ENCODE peak calls at places on chromosome 3, in eight cellular contexts. L is fibroblast of pulmonary artery; T is GOT3; Z is GM13977; M is ascending aorta; A is PC-9; O is transverse colon; X is CD4-positive, alpha-beta T cell. N is an unnamed sample.
A peak's percentile ranks its signal among the peaks of the same experiment; 100 is the strongest.

GRCh38 chr3:185827595-185828344 is 2.9 kb upstream of the IGF2BP2 start:
- DNase-seq in L (no peak), T (no peak), Z (no peak), M (no peak), A (no peak), O (no peak), X (no peak), N (no peak)

GRCh38 chr3:196670335-196670734 is 30.8 kb downstream of the NRROS start:
- DNase-seq in L (no peak), T (no peak), Z (no peak), M (no peak), A (no peak), O (no peak), X (no peak), N (no peak)

GRCh38 chr3:193656878-193657282 is 63.9 kb downstream of the OPA1 start:
- DNase-seq in L (no peak), T (no peak), Z (no peak), M (no peak), A (no peak), O (no peak), X (no peak), N (no peak)

GRCh38 chr3:9183011-9183410 is 66.4 kb downstream of the SRGAP3 start:
- DNase-seq in L (no peak), T (no peak), Z (no peak), M (no peak), A (no peak), O (no peak), X (no peak), N (no peak)

GRCh38 chr3:10226293-10226692 is 22.0 kb upstream of the TATDN2 start:
- DNase-seq in L (no peak), T (no peak), Z (peak; percentile 37), M (no peak), A (no peak), O (peak; percentile 52), X (no peak), N (no peak)

GRCh38 chr3:187843654-187844053 is 98.4 kb upstream of the BCL6 start:
- DNase-seq in L (no peak), T (no peak), Z (no peak), M (no peak), A (peak; percentile 28), O (no peak), X (no peak), N (no peak)

GRCh38 chr3:183411216-183411922 is 17.1 kb downstream of the MCF2L2 start:
- DNase-seq in L (peak; percentile 27), T (no peak), Z (no peak), M (no peak), A (no peak), O (no peak), X (no peak), N (no peak)

GRCh38 chr3:189118896-189119295 is 52.9 kb upstream of the TPRG1 start:
- DNase-seq in L (no peak), T (no peak), Z (no peak), M (no peak), A (no peak), O (no peak), X (no peak), N (no peak)

GRCh38 chr3:101849714-101850326 is 506 bp downstream of the NFKBIZ start:
- DNase-seq in L (no peak), T (peak; percentile 78), Z (no peak), M (peak; percentile 72), A (peak; percentile 46), O (peak; percentile 52), X (peak; percentile 46), N (no peak)

GRCh38 chr3:62084558-62084957 is 288.8 kb downstream of the FEZF2 start:
- DNase-seq in L (no peak), T (no peak), Z (no peak), M (no peak), A (peak; percentile 72), O (no peak), X (no peak), N (no peak)

GRCh38 chr3:8445861-8446260 is 55.8 kb upstream of the LMCD1 start:
- DNase-seq in L (peak; percentile 98), T (no peak), Z (no peak), M (peak; percentile 80), A (no peak), O (no peak), X (no peak), N (no peak)

GRCh38 chr3:119240101-119240581 is 537 bp downstream of the B4GALT4 start:
- DNase-seq in L (peak; percentile 8), T (no peak), Z (peak; percentile 28), M (no peak), A (no peak), O (peak; percentile 74), X (no peak), N (no peak)

GRCh38 chr3:121998030-121998580 is 23.9 kb downstream of the ILDR1 start:
- DNase-seq in L (peak; percentile 45), T (no peak), Z (no peak), M (no peak), A (no peak), O (no peak), X (no peak), N (no peak)

GRCh38 chr3:106208979-106209378 is 340.2 kb upstream of the CBLB start:
- DNase-seq in L (peak; percentile 77), T (no peak), Z (no peak), M (no peak), A (peak; percentile 49), O (no peak), X (no peak), N (peak; percentile 41)

GRCh38 chr3:17546500-17546899 is 195.9 kb downstream of the TBC1D5 start:
- DNase-seq in L (no peak), T (no peak), Z (no peak), M (no peak), A (no peak), O (no peak), X (no peak), N (no peak)

GRCh38 chr3:115072265-115073008 is 74.7 kb downstream of the ZBTB20 start:
- DNase-seq in L (peak; percentile 69), T (no peak), Z (no peak), M (no peak), A (no peak), O (no peak), X (no peak), N (no peak)

GRCh38 chr3:19146685-19147650 is 1.3 kb upstream of the KCNH8 start:
- DNase-seq in L (peak; percentile 44), T (no peak), Z (peak; percentile 70), M (peak; percentile 70), A (peak; percentile 60), O (peak; percentile 77), X (peak; percentile 29), N (peak; percentile 30)

GRCh38 chr3:67647390-67647878 is 7.0 kb downstream of the SUCLG2 start:
- DNase-seq in L (peak; percentile 95), T (no peak), Z (no peak), M (no peak), A (peak; percentile 86), O (peak; percentile 46), X (no peak), N (peak; percentile 62)

GRCh38 chr3:83890763-83891135 is 1068.0 kb upstream of the CADM2 start:
- DNase-seq in L (no peak), T (no peak), Z (no peak), M (no peak), A (no peak), O (no peak), X (no peak), N (no peak)

GRCh38 chr3:37953995-37954394 is 36.6 kb upstream of the VILL start:
- DNase-seq in L (no peak), T (no peak), Z (no peak), M (no peak), A (no peak), O (no peak), X (no peak), N (no peak)

GRCh38 chr3:14319654-14320182 is 82.7 kb upstream of the SLC6A6 start:
- DNase-seq in L (peak; percentile 78), T (no peak), Z (peak; percentile 80), M (no peak), A (peak; percentile 75), O (peak; percentile 49), X (no peak), N (peak; percentile 32)

N was measured in NCI-H460.